ENCODE peak calls at places on chromosomes 4 and X, in five cellular contexts. N is A549, W is GM13976, V is NCI-H1436, B is ovary. T is an unnamed sample.

GRCh38 chr4:185202984-185203379 is 818 bp downstream of the CFAP97 start:
- DNase-seq in B (no peak), V (no peak), W (no peak), N (no peak), T (no peak)

GRCh38 chr4:16745887-16746286 is 152.6 kb downstream of the LDB2 start:
- DNase-seq in B (no peak), N (no peak), V (no peak), W (no peak), T (no peak)

GRCh38 chr4:139922625-139923024 is 231.4 kb downstream of the MAML3 start:
- DNase-seq in W (no peak), B (no peak), N (no peak), V (no peak), T (no peak)

GRCh38 chr4:77697860-77698599 is 92.4 kb downstream of the CXCL13 start:
- DNase-seq in N (peak), V (no peak), W (no peak), B (no peak), T (peak)

GRCh38 chrX:22053486-22053885 is 21.4 kb downstream of the PHEX start:
- DNase-seq in N (no peak), V (no peak), W (no peak), B (no peak), T (no peak)

GRCh38 chr4:26263165-26263564 is 57.6 kb upstream of the RBPJ start:
- DNase-seq in W (no peak), N (peak), B (no peak), V (peak), T (no peak)

GRCh38 chr4:4559596-4559995 is 17.7 kb upstream of the STX18 start:
- DNase-seq in B (no peak), N (no peak), V (no peak), W (no peak), T (no peak)

GRCh38 chrX:151984891-151985290 is 10.4 kb upstream of the GABRE start:
- DNase-seq in V (no peak), N (no peak), B (no peak), W (no peak), T (no peak)

GRCh38 chrX:84737471-84737871 is 235.2 kb upstream of the HDX start:
- DNase-seq in N (no peak), V (no peak), W (no peak), B (peak), T (no peak)

GRCh38 chr4:5526070-5526831 is 182.1 kb downstream of the EVC2 start:
- DNase-seq in N (no peak), V (no peak), W (no peak), B (no peak), T (no peak)

GRCh38 chr4:142440093-142440492 is 406.0 kb downstream of the INPP4B start:
- DNase-seq in W (no peak), B (no peak), V (no peak), N (peak), T (no peak)

GRCh38 chr4:109072595-109072994 is 229.9 kb downstream of the COL25A1 start:
- DNase-seq in N (no peak), V (no peak), B (no peak), W (no peak), T (no peak)

GRCh38 chr4:121278811-121279368 is 101.9 kb downstream of the QRFPR start:
- DNase-seq in W (peak), B (no peak), V (no peak), N (no peak), T (no peak)

GRCh38 chr4:122170775-122171174 is 18.6 kb downstream of the BLTP1 start:
- DNase-seq in N (no peak), W (no peak), V (no peak), B (no peak), T (no peak)

GRCh38 chr4:46999584-46999983 is 6.2 kb upstream of the GABRA4 start:
- DNase-seq in V (no peak), B (no peak), W (no peak), N (no peak), T (no peak)

T was measured in NCI-H1417.